ENCODE peak calls at places on chromosomes 4 and X, in four cellular contexts. U is SK-N-SH, D is GM12878, S is K562. G is an unnamed sample.

GRCh38 chrX:41164469-41164868 is 79.2 kb downstream of the USP9X start:
- DNase-seq in U (no peak), D (no peak), S (no peak), G (peak; percentile 74)

GRCh38 chrX:24528605-24529004 is 63.5 kb downstream of the PDK3 start:
- DNase-seq in U (no peak), D (no peak), S (no peak), G (no peak)

GRCh38 chrX:107878106-107878505 is 52.4 kb downstream of the MID2 start:
- DNase-seq in U (no peak), D (no peak), S (no peak), G (no peak)

GRCh38 chr4:78560296-78560963 is 8.9 kb downstream of the ANXA3 start:
- DNase-seq in U (no peak), D (no peak), S (no peak), G (no peak)

GRCh38 chr4:169440446-169440845 is 169.7 kb upstream of the SH3RF1 start:
- DNase-seq in U (no peak), D (no peak), S (no peak), G (no peak)

GRCh38 chrX:16819634-16820033 is 33.4 kb downstream of the TXLNG start:
- DNase-seq in U (no peak), D (no peak), S (no peak), G (no peak)

GRCh38 chrX:31063114-31063513 is 8.7 kb downstream of the FTHL17 start:
- DNase-seq in U (no peak), D (no peak), S (no peak), G (no peak)

GRCh38 chr4:90057091-90057490 is 70.1 kb upstream of the CCSER1 start:
- DNase-seq in U (no peak), D (no peak), S (no peak), G (no peak)

GRCh38 chr4:52107336-52107735 is 56.2 kb downstream of the SPATA18 start:
- DNase-seq in U (no peak), D (no peak), S (no peak), G (no peak)

GRCh38 chr4:3276961-3277360 is 15.9 kb upstream of the RGS12 start:
- DNase-seq in U (no peak), D (no peak), S (no peak), G (no peak)

GRCh38 chrX:114798902-114799301 is 215.0 kb downstream of the HTR2C start:
- DNase-seq in U (no peak), D (no peak), S (no peak), G (no peak)

GRCh38 chrX:119236599-119237525 is 777 bp downstream of the PGRMC1 start:
- DNase-seq in U (peak; percentile 59), D (no peak), S (peak; percentile 44), G (no peak)
- TF ChIP-seq JUND in U (no peak), D (no peak), S (no peak), G (no peak)

DNA sequence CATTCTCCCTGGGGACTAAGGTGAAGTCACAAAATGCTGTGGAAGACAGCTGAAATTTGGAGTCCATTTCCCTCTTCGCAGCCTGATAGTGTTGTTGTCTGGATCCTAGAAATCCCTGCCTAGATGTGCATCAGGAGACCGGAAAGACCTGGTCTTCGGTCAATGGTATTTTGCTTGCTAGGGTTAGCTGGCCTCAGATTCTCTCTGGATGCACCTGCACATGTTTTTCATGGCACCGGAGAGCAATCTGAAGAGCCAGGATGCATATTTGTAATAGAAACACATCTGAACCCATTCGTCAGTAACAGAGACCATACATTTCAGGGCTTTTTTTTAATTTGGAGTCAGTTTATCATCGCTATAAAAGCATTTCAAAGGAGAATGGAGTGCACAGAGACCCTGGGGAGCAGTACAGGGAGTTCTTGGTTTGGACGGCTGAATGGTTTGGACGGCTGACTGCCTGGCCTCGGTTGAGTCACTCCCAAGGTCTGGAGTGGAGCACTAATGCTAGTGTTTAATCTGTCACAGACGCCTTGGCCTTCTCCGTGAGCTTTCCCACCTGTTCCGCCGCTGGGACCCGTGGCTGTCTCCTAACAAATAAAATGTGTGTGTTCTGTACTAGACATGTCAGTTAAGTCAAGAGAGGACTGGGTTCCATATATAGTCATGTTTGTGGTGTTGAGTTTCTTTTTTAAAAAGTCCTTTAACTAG is 7.5 kb upstream of the PDLIM3 start:
- DNase-seq in U (no peak), D (no peak), S (no peak), G (no peak)
- TF ChIP-seq JUND in U (no peak), D (no peak), S (no peak), G (no peak)

DNA sequence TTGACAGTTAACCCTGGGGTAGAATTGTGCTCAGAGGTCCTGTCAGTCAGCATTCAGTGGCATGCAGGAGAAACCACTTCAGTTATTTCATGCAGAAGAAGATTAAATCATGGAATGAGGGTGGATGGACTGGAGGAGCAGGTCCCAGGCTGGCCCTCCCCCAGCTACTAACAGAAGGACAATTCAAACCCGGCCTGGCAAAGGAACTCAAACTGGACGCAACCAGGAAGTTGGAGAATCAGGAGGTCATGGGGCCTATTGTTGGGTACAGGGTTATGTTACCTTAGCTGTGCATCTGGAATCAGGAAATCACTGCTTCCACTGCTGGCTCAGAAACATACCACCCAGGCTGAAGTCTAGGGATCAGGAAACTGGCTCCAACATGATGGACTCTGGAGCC is 121.4 kb downstream of the GPAT3 start:
- DNase-seq in U (no peak), D (no peak), S (no peak), G (peak; percentile 49)
- TF ChIP-seq JUND in U (no peak), D (no peak), S (no peak), G (peak; percentile 73)

GRCh38 chr4:105057370-105058096 is 89.1 kb upstream of the TET2 start:
- DNase-seq in U (no peak), D (peak; percentile 75), S (no peak), G (no peak)
- TF ChIP-seq JUND in U (no peak), D (no peak), S (no peak), G (no peak)

DNA sequence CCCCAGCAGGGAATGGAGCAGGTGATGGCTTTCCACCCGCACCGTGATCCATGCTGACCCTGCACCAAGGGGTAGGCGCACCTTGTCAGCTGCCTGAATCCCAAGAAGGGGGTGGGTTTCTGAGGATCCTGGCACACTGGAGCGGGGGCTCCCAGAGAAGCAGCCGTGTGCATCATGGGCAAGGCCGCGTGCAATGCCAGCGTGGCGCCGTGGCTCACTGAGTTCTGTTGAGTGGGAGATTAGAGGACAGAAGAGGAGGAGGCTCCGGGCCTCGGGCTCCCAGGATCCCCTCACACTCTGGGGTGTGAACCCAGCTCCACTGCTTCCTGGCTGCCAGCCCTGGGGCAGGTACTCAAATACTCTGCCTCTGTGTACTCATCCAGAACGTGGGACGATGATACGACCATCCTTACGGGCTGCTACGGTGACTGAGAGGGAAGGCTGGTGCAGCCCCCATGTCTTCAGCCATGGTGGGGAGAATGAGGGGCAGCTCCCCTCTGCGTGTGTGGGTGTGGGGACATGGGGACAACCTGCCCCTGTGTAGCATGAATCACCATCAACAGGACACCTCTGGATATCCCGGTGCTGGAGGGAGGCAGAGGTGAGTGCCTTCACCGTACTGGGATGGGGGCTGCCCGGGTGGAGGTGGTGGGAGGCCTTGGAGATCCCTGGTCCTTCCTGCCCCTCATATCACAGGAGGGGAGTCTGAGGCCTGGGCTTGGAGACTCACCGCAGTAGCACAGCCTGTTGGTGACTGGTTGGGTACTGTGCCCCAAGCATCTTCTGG is 52.6 kb downstream of the CPZ start:
- DNase-seq in U (no peak), D (no peak), S (no peak), G (no peak)
- TF ChIP-seq JUND in U (no peak), D (no peak), S (no peak), G (no peak)

DNA sequence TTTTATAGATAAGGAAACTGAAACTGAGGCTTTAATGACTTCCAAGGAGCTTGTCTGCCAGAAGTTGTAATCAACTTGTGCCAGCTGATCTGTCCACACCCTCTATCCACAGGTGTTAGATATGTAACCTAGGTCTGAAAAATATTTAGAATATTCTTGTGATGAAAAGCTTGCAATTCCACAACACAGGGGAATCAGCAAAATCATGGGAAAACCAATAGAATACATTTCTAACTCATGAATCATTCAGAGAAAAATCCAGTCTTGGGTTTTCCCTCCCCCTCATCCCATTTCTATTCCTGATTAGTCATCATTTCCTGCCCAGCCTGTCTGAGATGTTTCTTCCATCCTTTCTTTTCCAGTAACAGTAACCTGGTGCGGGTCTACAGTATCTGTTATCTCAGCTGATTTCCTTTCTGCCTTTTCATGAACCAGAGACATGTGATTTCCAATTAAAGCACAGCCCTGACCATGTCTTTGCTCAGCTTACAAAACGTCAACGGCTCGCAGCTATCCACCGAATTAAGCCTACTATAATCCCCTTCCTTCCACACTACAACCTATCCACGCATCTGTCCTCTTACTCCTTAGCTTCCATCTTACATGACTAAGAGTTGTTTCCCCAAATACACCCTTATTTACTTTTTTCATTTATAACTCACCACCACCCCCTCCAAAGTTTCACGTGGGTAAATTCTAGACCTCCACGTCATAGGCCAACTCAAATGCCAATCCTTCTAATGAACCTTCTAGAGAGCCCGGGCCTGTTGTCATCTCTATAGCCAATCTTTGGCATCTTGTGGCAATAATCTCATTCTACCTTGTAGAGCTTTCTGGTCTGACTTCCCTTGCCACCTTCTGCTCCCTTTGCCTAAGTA is 951 bp upstream of the NOCT start:
- DNase-seq in U (peak; percentile 44), D (peak; percentile 32), S (no peak), G (peak; percentile 58)
- TF ChIP-seq JUND in U (peak; percentile 97), D (no peak), S (peak; percentile 84), G (no peak)

DNA sequence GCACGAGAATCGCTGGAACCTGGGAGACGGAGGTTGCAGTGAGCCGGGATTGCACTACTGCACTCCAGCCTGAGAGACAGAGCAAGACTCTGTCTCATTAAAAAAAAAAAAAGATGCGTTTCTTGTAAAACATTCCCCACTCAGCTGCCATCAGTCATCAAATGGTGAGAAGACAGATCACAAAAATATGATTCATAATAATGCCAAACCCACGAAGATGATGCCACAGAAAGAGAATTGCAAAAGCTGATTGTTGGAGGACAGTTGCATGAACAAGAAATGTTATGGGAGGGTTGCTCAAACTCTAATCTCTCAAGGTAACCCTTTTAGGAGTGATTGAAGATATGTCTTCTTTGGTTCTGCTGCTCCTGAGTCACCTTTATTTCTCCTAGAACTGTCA is 21.4 kb upstream of the SMIM14 start:
- DNase-seq in U (no peak), D (no peak), S (no peak), G (no peak)
- TF ChIP-seq JUND in U (no peak), D (no peak), S (no peak), G (no peak)

DNA sequence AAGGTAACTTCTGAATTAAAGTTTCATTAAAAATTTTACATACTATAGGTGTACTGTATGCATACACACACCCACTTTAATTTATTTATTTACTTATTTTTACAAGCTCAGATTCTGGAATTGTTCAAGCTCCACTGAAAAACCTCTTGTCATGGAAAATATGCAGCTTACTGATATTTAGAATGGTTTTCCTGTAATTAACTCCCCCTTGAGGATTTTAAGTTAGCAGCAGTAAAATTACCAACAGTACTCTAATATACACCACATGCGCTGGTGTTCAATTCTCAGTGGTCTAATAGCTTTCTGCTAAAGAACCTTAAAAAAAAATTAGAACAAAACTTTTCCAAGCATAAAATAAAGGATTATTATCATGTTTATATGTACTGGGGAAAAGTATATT is 12.0 kb downstream of the MAB21L2 start:
- DNase-seq in U (no peak), D (no peak), S (no peak), G (no peak)
- TF ChIP-seq JUND in U (no peak), D (no peak), S (no peak), G (no peak)